ENCODE peak calls at places on chromosome 12, in nine cellular contexts. B is stomach; E is iPS DF 6.9; K is breast epithelium; I is fibroblast of lung; Z is cardiac muscle cell; P is A673; T is kidney; L is naive thymus-derived CD4-positive, alpha-beta T cell. W is an unnamed sample.

GRCh38 chr12:7994731-7995205 is 37.7 kb upstream of the FOXJ2 start:
- DNase-seq in B (no peak), E (no peak), K (no peak), I (peak; percentile 95), Z (no peak), P (no peak), T (no peak), L (no peak), W (no peak)

GRCh38 chr12:104458645-104459555 is 2.2 kb downstream of the CHST11 start:
- DNase-seq in B (no peak), E (no peak), K (no peak), I (peak; percentile 52), Z (peak; percentile 42), P (peak; percentile 14), T (no peak), L (no peak), W (no peak)

GRCh38 chr12:97465012-97465345 is 2.4 kb downstream of the RMST start:
- DNase-seq in B (no peak), E (peak; percentile 79), K (no peak), I (no peak), Z (no peak), P (no peak), T (no peak), L (no peak), W (no peak)

GRCh38 chr12:106898001-106898966 is 57.4 kb upstream of the TMEM263 start:
- DNase-seq in B (no peak), E (no peak), K (no peak), I (no peak), Z (no peak), P (peak; percentile 36), T (no peak), L (no peak), W (no peak)

GRCh38 chr12:89211456-89211855 is 140.8 kb downstream of the DUSP6 start:
- DNase-seq in B (no peak), E (no peak), K (no peak), I (peak; percentile 58), Z (no peak), P (peak; percentile 49), T (no peak), L (no peak), W (no peak)

GRCh38 chr12:643478-644292 is 19.6 kb downstream of the NINJ2 start:
- DNase-seq in B (peak; percentile 32), E (no peak), K (no peak), I (no peak), Z (no peak), P (no peak), T (no peak), L (no peak), W (no peak)

GRCh38 chr12:78674311-78675085 is 190.1 kb upstream of the SYT1 start:
- DNase-seq in B (no peak), E (no peak), K (no peak), I (peak; percentile 44), Z (no peak), P (peak; percentile 67), T (no peak), L (no peak), W (no peak)

GRCh38 chr12:114405449-114406271 is at the start of gene TBX5:
- DNase-seq in B (no peak), E (no peak), K (no peak), I (no peak), Z (peak; percentile 77), P (no peak), T (no peak), L (no peak), W (no peak)

GRCh38 chr12:114789276-114789675 is 105.3 kb upstream of the TBX3 start:
- DNase-seq in B (no peak), E (no peak), K (no peak), I (no peak), Z (no peak), P (no peak), T (no peak), L (no peak), W (no peak)

GRCh38 chr12:22625671-22626251 is 790 bp downstream of the ETNK1 start:
- DNase-seq in B (peak; percentile 28), E (no peak), K (no peak), I (peak; percentile 46), Z (peak; percentile 47), P (peak; percentile 77), T (no peak), L (peak; percentile 19), W (no peak)

GRCh38 chr12:40892528-40892927 is 200.3 kb downstream of the CNTN1 start:
- DNase-seq in B (no peak), E (no peak), K (no peak), I (no peak), Z (no peak), P (no peak), T (no peak), L (no peak), W (no peak)

GRCh38 chr12:78269620-78270019 is 438.9 kb downstream of the NAV3 start:
- DNase-seq in B (no peak), E (no peak), K (no peak), I (no peak), Z (no peak), P (no peak), T (no peak), L (no peak), W (no peak)

GRCh38 chr12:56874821-56875220 is 59.4 kb downstream of the SDR9C7 start:
- DNase-seq in B (no peak), E (peak; percentile 9), K (no peak), I (no peak), Z (no peak), P (no peak), T (no peak), L (no peak), W (no peak)

GRCh38 chr12:102232446-102232845 is 34.8 kb upstream of the PMCH start:
- DNase-seq in B (no peak), E (no peak), K (no peak), I (peak; percentile 20), Z (peak; percentile 46), P (peak; percentile 23), T (no peak), L (no peak), W (no peak)

GRCh38 chr12:102406033-102406584 is 74.3 kb downstream of the IGF1 start:
- DNase-seq in B (peak; percentile 45), E (no peak), K (no peak), I (peak; percentile 42), Z (no peak), P (peak; percentile 81), T (no peak), L (no peak), W (no peak)

DNA sequence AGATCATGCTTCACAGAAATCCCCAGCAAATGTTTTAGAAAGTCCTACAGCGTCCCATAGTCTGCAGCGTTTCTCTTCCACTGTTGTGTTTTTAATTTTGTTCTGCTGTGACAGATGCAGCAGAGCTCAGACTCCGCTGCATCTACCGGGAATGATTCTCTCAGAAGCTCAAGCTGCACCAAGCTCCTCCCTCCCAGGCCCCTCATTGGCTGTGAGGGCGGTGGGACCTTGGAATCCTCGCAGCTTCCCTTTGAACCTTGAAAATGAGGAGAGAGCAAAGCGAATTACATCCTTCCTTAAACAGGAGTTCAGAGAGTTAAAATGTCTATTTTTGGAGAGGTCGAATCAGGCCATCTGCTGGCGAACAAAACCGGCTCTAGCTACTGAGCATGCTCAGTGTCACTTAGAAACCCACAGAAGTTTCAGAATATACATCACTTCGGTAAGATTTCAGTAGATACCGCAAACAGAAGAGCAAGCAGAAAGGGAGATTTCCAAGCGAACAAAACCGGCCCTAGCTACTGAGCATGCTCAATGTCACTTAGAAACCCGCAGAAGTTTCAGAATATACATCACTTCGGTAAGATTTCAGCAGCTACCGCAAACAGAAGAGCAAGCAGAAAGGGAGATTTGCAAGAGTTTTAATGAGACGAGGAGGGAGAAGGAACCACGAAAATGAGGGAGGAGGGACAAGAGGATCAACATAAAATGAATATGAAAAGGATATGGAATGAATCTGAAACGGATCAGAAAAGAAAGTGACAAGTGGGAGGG is at the start of gene ABCD2:
- DNase-seq in B (peak; percentile 31), E (no peak), K (no peak), I (peak; percentile 86), Z (peak; percentile 89), P (peak; percentile 79), T (no peak), L (peak; percentile 82), W (peak; percentile 63)
- H3K27ac ChIP-seq in B (no peak within 1 kb of the TSS), E (no peak within 1 kb of the TSS), K (peak within 1 kb of the TSS; percentile 41), I (peak within 1 kb of the TSS; percentile 22), Z (peak within 1 kb of the TSS; percentile 62), P (peak within 1 kb of the TSS; percentile 3), T (peak within 1 kb of the TSS; percentile 44), L (peak within 1 kb of the TSS; percentile 91), W (peak within 1 kb of the TSS; percentile 88)

GRCh38 chr12:10130042-10130441 is at the start of gene CLEC7A:
- DNase-seq in B (no peak), E (no peak), K (no peak), I (no peak), Z (no peak), P (peak; percentile 9), T (no peak), L (no peak), W (no peak)
- H3K4me1 ChIP-seq in B (no peaks in the 10 kb centered on the region), E (peaks cover 1% of the 10 kb centered on the region), K (no peaks in the 10 kb centered on the region), I (no peaks in the 10 kb centered on the region), Z (peaks cover 15% of the 10 kb centered on the region), P (peaks cover 5% of the 10 kb centered on the region), T (no peaks in the 10 kb centered on the region), L (no peaks in the 10 kb centered on the region), W (no peaks in the 10 kb centered on the region)

GRCh38 chr12:52628841-52629240 is 10.5 kb upstream of the KRT73 start:
- DNase-seq in B (no peak), E (no peak), K (no peak), I (no peak), Z (no peak), P (no peak), T (no peak), L (no peak), W (no peak)

GRCh38 chr12:52629251-52630103 is 11.1 kb upstream of the KRT73 start:
- DNase-seq in B (no peak), E (no peak), K (no peak), I (no peak), Z (no peak), P (no peak), T (no peak), L (no peak), W (no peak)

GRCh38 chr12:52631264-52631663 is 12.9 kb upstream of the KRT73 start:
- DNase-seq in B (no peak), E (no peak), K (no peak), I (no peak), Z (no peak), P (no peak), T (no peak), L (no peak), W (no peak)

GRCh38 chr12:52630609-52631200 is 12.3 kb upstream of the KRT73 start:
- DNase-seq in B (no peak), E (no peak), K (no peak), I (no peak), Z (no peak), P (no peak), T (no peak), L (no peak), W (no peak)

GRCh38 chr12:52630104-52630500 is 11.7 kb upstream of the KRT73 start:
- DNase-seq in B (no peak), E (no peak), K (no peak), I (no peak), Z (no peak), P (no peak), T (no peak), L (no peak), W (no peak)
- H3K4me3 ChIP-seq in B (no peak overlapping the region), E (no peak overlapping the region), K (no peak overlapping the region), I (no peak overlapping the region), Z (no peak overlapping the region), P (no peak overlapping the region), T (no peak overlapping the region), L (peak overlapping the region; percentile 19), W (no peak overlapping the region)

DNA sequence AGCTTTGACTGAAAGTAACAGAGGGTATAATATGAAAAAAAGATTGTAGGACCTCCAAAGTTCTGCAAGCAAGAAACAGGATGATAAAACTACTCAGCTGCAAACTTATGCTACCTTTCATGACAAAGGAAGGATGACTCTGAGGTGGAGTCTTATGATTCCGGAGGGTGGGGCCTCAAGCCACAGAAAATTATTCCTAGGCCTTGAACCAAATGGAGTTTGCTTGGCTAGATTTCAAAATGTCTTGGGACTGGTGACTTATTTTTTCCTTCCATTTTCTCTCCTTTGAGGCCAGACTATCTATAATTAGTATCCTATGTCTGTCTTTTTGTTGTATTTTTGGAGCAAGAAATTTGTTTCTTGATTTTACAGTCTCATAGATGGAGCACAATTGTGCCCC is 336.3 kb downstream of the LRIG3 start:
- DNase-seq in B (no peak), E (no peak), K (no peak), I (peak; percentile 33), Z (no peak), P (no peak), T (no peak), L (no peak), W (no peak)
- H3K27ac ChIP-seq in B (no peak overlapping the region), E (no peak overlapping the region), K (no peak overlapping the region), I (no peak overlapping the region), Z (no peak overlapping the region), P (no peak overlapping the region), T (no peak overlapping the region), L (no peak overlapping the region), W (no peak overlapping the region)

W was measured in effector memory CD4-positive, alpha-beta T cell.